ENCODE peak calls at places on chromosomes 13 and 19, in eight cellular contexts. Q is EL; A is hypothalamus; I is AG10803; Y is retina; J is stimulated activated CD8-positive, alpha-beta memory T cell treated with anti-CD3 and anti-CD28 coated beads, Interleukin-15, amount 100 ng/mL, for 24 hours; E is CD4-positive, alpha-beta memory T cell; P is mucosa of descending colon. C is an unnamed sample.

GRCh38 chr13:44843403-44843802 is 145.9 kb downstream of the NUFIP1 start:
- DNase-seq in Q (peak), A (no peak), I (peak), Y (no peak), J (no peak), E (no peak), P (no peak), C (no peak)

GRCh38 chr19:6677924-6678689 is 8.1 kb upstream of the TNFSF14 start:
- DNase-seq in Q (no peak), A (no peak), I (no peak), Y (no peak), J (no peak), E (peak), P (peak), C (no peak)

GRCh38 chr13:31072041-31072440 is 89.7 kb downstream of the HSPH1 start:
- DNase-seq in Q (peak), A (no peak), I (peak), Y (no peak), J (no peak), E (no peak), P (no peak), C (no peak)

GRCh38 chr13:99288069-99288468 is 19.1 kb downstream of the GPR183 start:
- DNase-seq in Q (no peak), A (no peak), I (no peak), Y (no peak), J (no peak), E (no peak), P (no peak), C (no peak)

GRCh38 chr13:27830010-27830409 is 37.7 kb downstream of the GSX1 start:
- DNase-seq in Q (peak), A (no peak), I (peak), Y (peak), J (peak), E (peak), P (peak), C (peak)

GRCh38 chr19:58573658-58574164 is 576 bp upstream of the MZF1 start:
- DNase-seq in Q (no peak), A (no peak), I (no peak), Y (no peak), J (no peak), E (no peak), P (no peak), C (no peak)

GRCh38 chr19:18300930-18301717 is 19.7 kb upstream of the JUND start:
- DNase-seq in Q (peak), A (no peak), I (peak), Y (no peak), J (no peak), E (no peak), P (peak), C (no peak)

GRCh38 chr13:100668408-100668807 is 6.2 kb downstream of the TMTC4 start:
- DNase-seq in Q (no peak), A (no peak), I (peak), Y (no peak), J (no peak), E (no peak), P (no peak), C (no peak)

GRCh38 chr19:655691-656090 is 7.3 kb downstream of the RNF126 start:
- DNase-seq in Q (no peak), A (no peak), I (no peak), Y (no peak), J (no peak), E (no peak), P (peak), C (no peak)

GRCh38 chr13:113589251-113589960 is 4.9 kb downstream of the TFDP1 start:
- DNase-seq in Q (no peak), A (no peak), I (no peak), Y (no peak), J (no peak), E (no peak), P (no peak), C (no peak)

GRCh38 chr13:28579334-28579733 is 79.6 kb upstream of the POMP start:
- DNase-seq in Q (no peak), A (no peak), I (no peak), Y (peak), J (no peak), E (no peak), P (no peak), C (peak)

GRCh38 chr13:99022953-99023352 is 45.1 kb upstream of the DOCK9 start:
- DNase-seq in Q (no peak), A (no peak), I (no peak), Y (no peak), J (no peak), E (no peak), P (no peak), C (no peak)

GRCh38 chr19:5358173-5358800 is 17.7 kb upstream of the PTPRS start:
- DNase-seq in Q (peak), A (no peak), I (peak), Y (no peak), J (no peak), E (no peak), P (no peak), C (no peak)